ENCODE peak calls at places on chromosome 6, in four cellular contexts. I is heart left ventricle, X is IMR-90, Q is uterus. R is an unnamed sample.

GRCh38 chr6:144063744-144064401 is 31.5 kb downstream of the SF3B5 start:
- DNase-seq in X (no peak), I (peak; percentile 88), Q (peak; percentile 54), R (peak; percentile 97)

GRCh38 chr6:4892785-4893485 is 110.9 kb downstream of the RPP40 start:
- DNase-seq in X (no peak), Q (no peak), I (no peak), R (no peak)

GRCh38 chr6:2818593-2818992 is 23.1 kb downstream of the SERPINB1 start:
- DNase-seq in Q (no peak), I (no peak), X (peak; percentile 66), R (no peak)

GRCh38 chr6:64817525-64817924 is 889.5 kb downstream of the EYS start:
- DNase-seq in X (no peak), Q (no peak), I (no peak), R (no peak)

GRCh38 chr6:122619309-122619708 is 9.1 kb downstream of the PKIB start:
- DNase-seq in Q (no peak), X (no peak), I (no peak), R (no peak)

GRCh38 chr6:118284736-118285360 is 263.2 kb upstream of the PLN start:
- DNase-seq in Q (no peak), I (no peak), X (peak; percentile 52), R (no peak)

GRCh38 chr6:49607391-49607982 is 29.2 kb downstream of the RHAG start:
- DNase-seq in X (no peak), I (no peak), Q (no peak), R (no peak)

GRCh38 chr6:33963351-33963750 is 159.5 kb upstream of the MLN start:
- DNase-seq in Q (peak; percentile 6), X (no peak), I (no peak), R (peak; percentile 61)

GRCh38 chr6:138417493-138418117 is 13.6 kb downstream of the HEBP2 start:
- DNase-seq in X (no peak), Q (no peak), I (no peak), R (no peak)

GRCh38 chr6:121597654-121598053 is 162.2 kb downstream of the GJA1 start:
- DNase-seq in I (no peak), Q (no peak), X (peak; percentile 90), R (no peak)

GRCh38 chr6:36607782-36608386 is 13.7 kb downstream of the SRSF3 start:
- DNase-seq in X (no peak), Q (no peak), I (no peak), R (peak; percentile 68)
- TF ChIP-seq POLR2A in X (no peak), Q (no peak), I (no peak), R (no peak)

DNA sequence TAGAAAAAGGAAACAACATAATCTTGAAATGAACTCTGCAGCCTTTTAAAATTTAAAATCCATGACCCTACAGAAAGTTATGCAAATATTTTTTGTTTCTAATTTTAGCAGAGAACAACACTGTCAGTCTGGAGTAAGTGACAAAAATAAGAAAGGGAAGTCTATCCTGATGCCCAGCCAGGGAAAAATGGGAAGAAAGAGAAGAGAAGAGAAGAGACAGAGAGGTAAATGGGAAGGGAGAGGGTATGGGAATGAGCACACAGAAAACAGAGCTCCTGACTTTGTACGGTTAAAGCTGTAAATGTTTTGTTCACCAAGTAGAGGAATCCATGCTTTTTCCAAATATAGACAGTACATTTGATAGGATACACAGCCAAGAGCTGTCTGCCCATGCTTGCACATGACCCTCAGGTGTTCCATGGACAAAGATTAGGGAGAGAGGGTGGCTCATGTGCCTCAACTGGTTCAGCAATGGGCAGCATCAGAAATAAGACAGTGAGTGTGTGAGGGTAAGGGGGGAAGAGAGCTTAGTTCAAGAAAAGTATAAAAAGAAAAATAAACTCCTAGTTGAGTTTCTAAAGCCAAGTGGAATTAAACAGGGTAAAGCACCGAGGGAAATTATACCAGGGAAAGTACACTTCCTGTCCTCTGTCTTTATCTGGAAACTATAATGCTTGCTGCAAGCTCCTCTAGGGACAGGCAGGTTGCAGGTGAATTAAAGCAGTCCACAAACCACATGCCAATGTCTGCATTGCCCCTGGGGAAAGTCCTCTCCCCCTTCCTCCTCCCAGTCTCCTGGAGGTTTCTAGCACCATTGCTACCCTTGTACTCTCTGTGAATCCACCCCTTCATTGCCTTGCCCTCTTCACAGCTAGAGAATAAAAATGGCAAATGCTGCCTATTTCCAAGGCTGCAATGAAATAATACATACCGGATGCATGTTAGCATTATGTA is 30.0 kb downstream of the MAP3K5 start:
- DNase-seq in Q (no peak), I (no peak), X (no peak), R (no peak)
- H3K4me3 ChIP-seq in Q (peak overlapping the region; percentile 23), I (peak overlapping the region; percentile 32), X (no peak overlapping the region), R (no peak overlapping the region)

DNA sequence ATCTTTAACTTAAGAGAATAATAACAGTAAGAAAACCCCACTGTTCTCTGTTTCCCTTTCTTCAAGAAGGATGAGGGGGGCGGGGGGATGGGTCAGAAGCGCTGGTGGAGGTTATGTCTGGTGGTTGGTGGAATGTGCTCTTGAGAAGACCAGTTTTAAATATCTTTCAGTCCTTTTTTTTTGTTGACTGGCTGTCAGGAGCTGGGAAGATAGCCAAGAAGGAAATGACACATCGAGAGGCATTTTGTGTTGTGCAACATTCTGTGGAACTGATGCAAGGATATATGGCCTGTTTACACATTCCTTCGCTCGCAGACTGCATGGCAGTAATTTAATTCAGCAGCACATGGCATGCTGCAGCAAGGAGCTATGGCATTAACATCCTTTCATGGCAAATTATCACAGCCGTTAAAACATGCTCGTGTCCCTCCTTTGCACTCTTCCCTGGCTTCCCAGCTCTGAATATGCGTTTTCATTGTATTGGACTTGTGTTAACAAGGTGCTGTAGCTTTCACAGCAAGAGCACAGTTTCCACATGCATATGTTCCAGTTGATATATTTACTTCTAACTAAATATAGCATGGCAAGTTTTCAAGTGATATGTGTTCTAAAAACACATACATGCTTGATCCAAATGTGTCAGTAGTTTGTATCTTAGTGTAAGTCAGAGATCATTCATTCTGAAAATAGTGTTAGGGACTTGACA is 68.2 kb upstream of the SUPT3H start:
- DNase-seq in X (peak; percentile 99), I (peak; percentile 60), Q (peak; percentile 35), R (peak; percentile 85)
- TF ChIP-seq POLR2A in X (no peak), I (no peak), Q (no peak), R (no peak)

GRCh38 chr6:137097057-137097456 is 52.3 kb upstream of the IL20RA start:
- DNase-seq in X (no peak), Q (no peak), I (no peak), R (no peak)
- H3K4me3 ChIP-seq in X (no peak overlapping the region), Q (no peak overlapping the region), I (no peak overlapping the region), R (no peak overlapping the region)

DNA sequence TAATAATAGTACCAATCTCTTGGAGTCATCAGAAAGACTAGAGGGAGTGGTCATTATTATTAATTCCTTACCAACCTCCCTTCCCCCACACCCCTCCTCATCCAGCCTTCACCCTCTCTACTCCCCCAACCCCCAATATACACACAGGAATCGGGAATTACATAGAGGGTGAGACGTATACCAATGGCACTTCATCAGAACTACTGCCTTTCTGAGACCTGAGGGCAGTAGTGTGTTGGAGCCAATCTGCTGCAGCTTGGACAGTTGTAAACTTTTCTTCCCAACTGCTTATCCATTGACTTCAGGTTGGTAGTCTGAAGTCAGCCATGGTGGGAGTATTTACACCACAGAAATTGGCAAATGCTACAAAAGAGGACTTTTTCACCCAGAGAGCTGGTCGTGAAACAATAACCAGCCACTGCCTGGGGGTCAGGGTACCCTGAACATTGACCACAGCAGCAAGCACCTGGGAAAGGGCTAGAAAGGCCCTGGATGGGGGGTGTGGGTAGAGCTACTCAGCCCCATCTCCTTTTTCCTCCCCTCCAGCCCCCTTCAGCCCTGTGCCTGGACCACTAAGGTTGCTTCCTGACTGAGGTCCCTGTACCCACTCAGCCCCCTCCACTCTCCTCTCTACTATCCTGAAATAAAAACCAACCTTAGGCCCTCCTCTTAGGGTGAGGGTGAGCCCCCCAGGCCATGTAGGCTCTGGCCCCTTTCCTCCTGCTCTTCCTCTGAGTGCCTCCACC is 161.5 kb downstream of the MRPL14 start:
- DNase-seq in Q (no peak), I (no peak), X (no peak), R (no peak)
- TF ChIP-seq POLR2A in Q (no peak), I (no peak), X (no peak), R (no peak)

DNA sequence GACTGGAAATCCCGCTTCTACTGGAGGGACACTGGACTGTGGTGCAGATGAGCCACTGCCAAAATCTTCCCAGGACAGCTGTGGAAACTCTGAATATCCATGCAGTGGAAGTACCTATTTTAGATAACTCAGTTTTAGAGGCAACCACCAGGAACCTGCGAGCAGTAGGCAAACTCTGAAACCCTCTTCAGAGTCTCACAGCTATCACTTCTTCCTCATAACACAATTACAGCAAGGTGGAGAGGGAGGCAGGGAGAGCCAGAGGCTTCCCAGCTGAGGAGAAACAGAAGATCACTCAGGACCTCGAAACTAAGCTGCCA is 322.7 kb upstream of the NT5E start:
- DNase-seq in X (no peak), Q (no peak), I (no peak), R (no peak)
- H3K4me3 ChIP-seq in X (no peak overlapping the region), Q (no peak overlapping the region), I (no peak overlapping the region), R (no peak overlapping the region)

GRCh38 chr6:31711233-31711632 is 3.9 kb upstream of the LY6G6D start:
- DNase-seq in Q (no peak), I (no peak), X (no peak), R (no peak)
- TF ChIP-seq POLR2A in Q (no peak), I (no peak), X (no peak), R (no peak)

GRCh38 chr6:113560908-113561307 is 296.2 kb upstream of the MARCKS start:
- DNase-seq in X (peak; percentile 84), Q (no peak), I (no peak), R (no peak)

GRCh38 chr6:113570176-113570575 is 287.0 kb upstream of the MARCKS start:
- DNase-seq in Q (no peak), X (no peak), I (no peak), R (no peak)

GRCh38 chr6:113562248-113562647 is 294.9 kb upstream of the MARCKS start:
- DNase-seq in Q (no peak), X (no peak), I (no peak), R (no peak)

GRCh38 chr6:113564401-113565161 is 292.6 kb upstream of the MARCKS start:
- DNase-seq in I (peak; percentile 89), X (peak; percentile 92), Q (peak; percentile 77), R (peak; percentile 89)

GRCh38 chr6:113565306-113565705 is 291.8 kb upstream of the MARCKS start:
- DNase-seq in I (no peak), X (peak; percentile 56), Q (no peak), R (no peak)
- H3K4me3 ChIP-seq in I (peak overlapping the region; percentile 49), X (no peak overlapping the region), Q (peak overlapping the region; percentile 30), R (no peak overlapping the region)

GRCh38 chr6:7115452-7116223 is 7.9 kb downstream of the RREB1 start:
- DNase-seq in X (no peak), I (no peak), Q (no peak), R (no peak)
- TF ChIP-seq POLR2A in X (no peak), I (no peak), Q (no peak), R (no peak)

GRCh38 chr6:37261198-37261597 is 3.3 kb upstream of the TMEM217 start:
- DNase-seq in I (no peak), X (no peak), Q (no peak), R (no peak)
- H3K4me3 ChIP-seq in I (no peak overlapping the region), X (no peak overlapping the region), Q (no peak overlapping the region), R (no peak overlapping the region)

R was measured in lower leg skin.